ENCODE peak calls at places on chromosomes 7 and 10, in eight cellular contexts. L, U, P, B, F, S, Y and N are unnamed samples.

GRCh38 chr7:91771394-91771793 is 109.1 kb downstream of the MTERF1 start:
- DNase-seq in L (peak; percentile 56), U (no peak), P (no peak), B (no peak), F (no peak), S (no peak), Y (no peak), N (no peak)

GRCh38 chr10:99595770-99596465 is 24.3 kb downstream of the SLC25A28 start:
- DNase-seq in L (peak; percentile 9), U (no peak), P (no peak), B (no peak), F (no peak), S (no peak), Y (no peak), N (no peak)

GRCh38 chr7:2201686-2202360 is 30.9 kb downstream of the MAD1L1 start:
- DNase-seq in L (peak; percentile 11), U (no peak), P (no peak), B (no peak), F (no peak), S (no peak), Y (no peak), N (no peak)

GRCh38 chr7:142690554-142691182 is 58.6 kb upstream of the PRSS1 start:
- DNase-seq in L (no peak), U (no peak), P (no peak), B (no peak), F (no peak), S (no peak), Y (no peak), N (no peak)

GRCh38 chr10:101441539-101442455 is 87.8 kb downstream of the BTRC start:
- DNase-seq in L (peak; percentile 73), U (peak; percentile 20), P (peak; percentile 82), B (peak; percentile 53), F (no peak), S (peak; percentile 52), Y (peak; percentile 8), N (peak; percentile 9)

GRCh38 chr10:71974489-71975011 is 10.4 kb downstream of the CHST3 start:
- DNase-seq in L (peak; percentile 96), U (no peak), P (peak; percentile 53), B (no peak), F (no peak), S (no peak), Y (no peak), N (no peak)

GRCh38 chr10:44913312-44914079 is 2.4 kb downstream of the TMEM72 start:
- DNase-seq in L (no peak), U (no peak), P (no peak), B (no peak), F (no peak), S (no peak), Y (no peak), N (no peak)

GRCh38 chr7:13105209-13105608 is 417.8 kb downstream of the ARL4A start:
- DNase-seq in L (no peak), U (no peak), P (no peak), B (no peak), F (no peak), S (no peak), Y (no peak), N (no peak)

GRCh38 chr10:84352251-84352842 is 24.0 kb downstream of the CCSER2 start:
- DNase-seq in L (peak; percentile 73), U (no peak), P (peak; percentile 76), B (no peak), F (peak; percentile 83), S (no peak), Y (no peak), N (peak; percentile 60)

GRCh38 chr10:121532465-121532864 is 65.8 kb downstream of the FGFR2 start:
- DNase-seq in L (no peak), U (no peak), P (no peak), B (no peak), F (no peak), S (no peak), Y (no peak), N (no peak)

GRCh38 chr7:24786941-24787340 is 29.7 kb upstream of the GSDME start:
- DNase-seq in L (peak; percentile 99), U (peak; percentile 93), P (peak; percentile 96), B (no peak), F (no peak), S (no peak), Y (peak; percentile 77), N (no peak)

GRCh38 chr7:42792841-42793240 is 119.0 kb downstream of the C7orf25 start:
- DNase-seq in L (no peak), U (no peak), P (no peak), B (no peak), F (no peak), S (no peak), Y (no peak), N (no peak)

GRCh38 chr10:88974012-88974411 is 16.6 kb upstream of the FAS start:
- DNase-seq in L (peak; percentile 63), U (no peak), P (no peak), B (no peak), F (no peak), S (no peak), Y (no peak), N (no peak)

GRCh38 chr7:114084381-114085312 is 165.8 kb upstream of the PPP1R3A start:
- DNase-seq in L (peak; percentile 65), U (no peak), P (no peak), B (peak; percentile 62), F (peak; percentile 60), S (peak; percentile 52), Y (no peak), N (no peak)

GRCh38 chr7:138478499-138478908 is 18.4 kb downstream of the TRIM24 start:
- DNase-seq in L (no peak), U (no peak), P (no peak), B (no peak), F (no peak), S (no peak), Y (no peak), N (no peak)

GRCh38 chr7:24279512-24279911 is 4.5 kb upstream of the NPY start:
- DNase-seq in L (no peak), U (no peak), P (no peak), B (no peak), F (no peak), S (no peak), Y (no peak), N (no peak)

GRCh38 chr7:145175366-145175765 is 339.5 kb upstream of the TPK1 start:
- DNase-seq in L (no peak), U (no peak), P (no peak), B (no peak), F (no peak), S (no peak), Y (no peak), N (no peak)

GRCh38 chr10:115659616-115660015 is 566.5 kb downstream of the ATRNL1 start:
- DNase-seq in L (no peak), U (no peak), P (no peak), B (no peak), F (no peak), S (no peak), Y (no peak), N (no peak)

GRCh38 chr10:27635699-27636270 is 109.8 kb downstream of the MKX start:
- DNase-seq in L (no peak), U (no peak), P (no peak), B (no peak), F (no peak), S (no peak), Y (no peak), N (no peak)

GRCh38 chr10:47184273-47184672 is 115.7 kb upstream of the GDF10 start:
- DNase-seq in L (no peak), U (no peak), P (no peak), B (no peak), F (no peak), S (no peak), Y (no peak), N (no peak)

GRCh38 chr10:47369251-47369894 is 14.7 kb downstream of the ZNF488 start:
- DNase-seq in L (no peak), U (no peak), P (no peak), B (no peak), F (peak; percentile 17), S (no peak), Y (no peak), N (no peak)

GRCh38 chr7:140506788-140507464 is 27.6 kb upstream of the MKRN1 start:
- DNase-seq in L (peak; percentile 71), U (no peak), P (no peak), B (peak; percentile 96), F (no peak), S (peak; percentile 94), Y (peak; percentile 13), N (no peak)

GRCh38 chr10:113221756-113222168 is 271.7 kb downstream of the TCF7L2 start:
- DNase-seq in L (peak; percentile 59), U (no peak), P (peak; percentile 85), B (no peak), F (no peak), S (no peak), Y (no peak), N (no peak)

GRCh38 chr10:124347956-124348355 is 70.8 kb downstream of the OAT start:
- DNase-seq in L (no peak), U (no peak), P (no peak), B (no peak), F (peak; percentile 15), S (no peak), Y (no peak), N (no peak)

GRCh38 chr10:69963178-69963834 is 89.3 kb upstream of the MACROH2A2 start:
- DNase-seq in L (no peak), U (no peak), P (no peak), B (no peak), F (peak; percentile 38), S (no peak), Y (no peak), N (no peak)

GRCh38 chr7:6294839-6295238 is 22.4 kb upstream of the CYTH3 start:
- DNase-seq in L (no peak), U (no peak), P (no peak), B (no peak), F (no peak), S (no peak), Y (no peak), N (no peak)

GRCh38 chr10:26738354-26738753 is 40.9 kb downstream of the PDSS1 start:
- DNase-seq in L (peak; percentile 10), U (no peak), P (no peak), B (no peak), F (no peak), S (no peak), Y (no peak), N (no peak)

GRCh38 chr7:28239823-28240204 is 59.2 kb upstream of the JAZF1 start:
- DNase-seq in L (no peak), U (no peak), P (no peak), B (no peak), F (no peak), S (no peak), Y (no peak), N (no peak)

GRCh38 chr7:73623798-73624668 is at the start of gene MLXIPL:
- DNase-seq in L (peak; percentile 87), U (no peak), P (peak; percentile 43), B (no peak), F (peak; percentile 93), S (peak; percentile 91), Y (no peak), N (peak; percentile 76)

GRCh38 chr7:159197066-159197975 is 52.7 kb upstream of the VIPR2 start:
- DNase-seq in L (no peak), U (no peak), P (no peak), B (no peak), F (no peak), S (no peak), Y (no peak), N (no peak)